ENCODE peak calls at places on chromosomes 11 and 22, in seven cellular contexts. P is activated T-cell treated with anti-CD3 and anti-CD28 coated beads for 4 hours; D is stimulated activated CD4-positive, alpha-beta T cell treated with anti-CD3 and anti-CD28 coated beads, Interleukin-12 subunit alpha, Interleukin-12 subunit beta, amount 100 ng/mL, for 4 hours; J is fibroblast of lung; G is KBM-7; K is Caco-2; V is small intestine. A is an unnamed sample.

GRCh38 chr11:47788181-47788580 is 21.0 kb upstream of the FNBP4 start:
- DNase-seq in P (no peak), D (no peak), J (no peak), G (no peak), K (no peak), V (no peak), A (no peak)

GRCh38 chr11:73384871-73385692 is 8.9 kb downstream of the RELT start:
- DNase-seq in P (peak; percentile 38), D (no peak), J (no peak), G (peak; percentile 97), K (no peak), V (no peak), A (no peak)

GRCh38 chr22:38298312-38299000 is 18.8 kb downstream of the CSNK1E start:
- DNase-seq in P (peak; percentile 27), D (peak; percentile 48), J (peak; percentile 95), G (peak; percentile 37), K (no peak), V (no peak), A (no peak)

GRCh38 chr22:17258015-17258827 is 39.0 kb upstream of the ADA2 start:
- DNase-seq in P (peak; percentile 11), D (peak; percentile 25), J (peak; percentile 37), G (peak; percentile 83), K (peak; percentile 43), V (peak; percentile 78), A (peak; percentile 100)

GRCh38 chr11:11499300-11499699 is 122.5 kb downstream of the GALNT18 start:
- DNase-seq in P (no peak), D (no peak), J (no peak), G (no peak), K (no peak), V (no peak), A (no peak)

GRCh38 chr11:117985953-117986887 is at the start of gene IL10RA:
- DNase-seq in P (peak; percentile 74), D (peak; percentile 77), J (peak; percentile 51), G (peak; percentile 91), K (peak; percentile 87), V (peak; percentile 81), A (no peak)

GRCh38 chr11:75275581-75275980 is 35.0 kb downstream of the TPBGL start:
- DNase-seq in P (peak; percentile 39), D (peak; percentile 43), J (no peak), G (peak; percentile 86), K (peak; percentile 26), V (peak; percentile 55), A (no peak)

GRCh38 chr22:48835857-48836672 is 991.6 kb downstream of the BRD1 start:
- DNase-seq in P (no peak), D (no peak), J (no peak), G (no peak), K (no peak), V (no peak), A (no peak)

GRCh38 chr11:66856496-66857233 is at the start of gene LRFN4:
- DNase-seq in P (peak; percentile 48), D (peak; percentile 30), J (no peak), G (peak; percentile 68), K (no peak), V (no peak), A (no peak)

GRCh38 chr11:111918390-111919256 is at the start of gene C11orf52:
- DNase-seq in P (no peak), D (no peak), J (no peak), G (no peak), K (peak; percentile 94), V (peak; percentile 96), A (peak; percentile 94)

GRCh38 chr11:75320643-75321042 is 30.8 kb downstream of the ARRB1 start:
- DNase-seq in P (no peak), D (no peak), J (no peak), G (no peak), K (no peak), V (no peak), A (no peak)

GRCh38 chr22:36860017-36860416 is 789 bp upstream of the NCF4 start:
- DNase-seq in P (no peak), D (no peak), J (no peak), G (no peak), K (no peak), V (no peak), A (no peak)

GRCh38 chr11:93849751-93850584 is 450 bp downstream of the VSTM5 start:
- DNase-seq in P (no peak), D (no peak), J (peak; percentile 28), G (no peak), K (peak; percentile 55), V (peak; percentile 54), A (no peak)

GRCh38 chr22:22976033-22976922 is 88.7 kb downstream of the IGLL5 start:
- DNase-seq in P (no peak), D (no peak), J (no peak), G (no peak), K (no peak), V (no peak), A (no peak)

GRCh38 chr22:21907638-21908522 is 40.4 kb upstream of the MAPK1 start:
- DNase-seq in P (no peak), D (no peak), J (no peak), G (no peak), K (no peak), V (no peak), A (no peak)

GRCh38 chr11:125287467-125288232 is 123.1 kb downstream of the PKNOX2 start:
- DNase-seq in P (no peak), D (no peak), J (peak; percentile 26), G (no peak), K (no peak), V (no peak), A (peak; percentile 67)

GRCh38 chr22:22431271-22432220 is 77.0 kb downstream of the ZNF280B start:
- DNase-seq in P (peak; percentile 41), D (peak; percentile 54), J (peak; percentile 44), G (peak; percentile 40), K (peak; percentile 71), V (peak; percentile 55), A (peak; percentile 88)

GRCh38 chr11:102680945-102681344 is 24.6 kb downstream of the MMP27 start:
- DNase-seq in P (no peak), D (no peak), J (peak; percentile 31), G (no peak), K (no peak), V (no peak), A (peak; percentile 34)

GRCh38 chr11:6655790-6656580 is at the start of gene DCHS1:
- DNase-seq in P (no peak), D (peak; percentile 11), J (no peak), G (no peak), K (no peak), V (no peak), A (no peak)

GRCh38 chr11:66967670-66968425 is 7.3 kb upstream of the C11orf86 start:
- DNase-seq in P (no peak), D (no peak), J (peak; percentile 94), G (no peak), K (no peak), V (peak; percentile 76), A (peak; percentile 30)

GRCh38 chr11:30172872-30173271 is 57.9 kb upstream of the FSHB start:
- DNase-seq in P (no peak), D (no peak), J (no peak), G (no peak), K (no peak), V (no peak), A (no peak)

GRCh38 chr11:112734207-112734606 is 227.0 kb upstream of the NCAM1 start:
- DNase-seq in P (no peak), D (no peak), J (peak; percentile 11), G (peak; percentile 11), K (peak; percentile 67), V (peak; percentile 7), A (peak; percentile 84)

GRCh38 chr11:83520849-83521248 is 234.7 kb upstream of the CCDC90B start:
- DNase-seq in P (no peak), D (no peak), J (no peak), G (no peak), K (no peak), V (no peak), A (no peak)

GRCh38 chr11:122676638-122677037 is 21.1 kb downstream of the UBASH3B start:
- DNase-seq in P (peak; percentile 21), D (no peak), J (no peak), G (no peak), K (peak; percentile 89), V (no peak), A (no peak)

GRCh38 chr22:44587004-44587793 is 89.2 kb upstream of the RTL6 start:
- DNase-seq in P (no peak), D (no peak), J (no peak), G (no peak), K (no peak), V (no peak), A (peak; percentile 76)

A was measured in myocyte.